ENCODE peak calls at places on chromosomes 13 and 19, in nine cellular contexts. Q is ovary, L is stomach, F is transverse colon, A is sigmoid colon, D is tibial nerve, I is suprapubic skin, H is A549, N is GM12878. P is an unnamed sample.

GRCh38 chr19:19259741-19260140 is 13.4 kb downstream of the TM6SF2 start:
- DNase-seq in Q (no peak), L (no peak), F (no peak), A (no peak), D (no peak), I (no peak), H (peak), N (no peak), P (no peak)

GRCh38 chr19:45693168-45693788 is 812 bp downstream of the QPCTL start:
- DNase-seq in Q (peak), L (peak), F (peak), A (peak), D (peak), I (peak), H (peak), N (no peak), P (peak)

GRCh38 chr19:1252818-1253513 is 4.6 kb downstream of the MIDN start:
- DNase-seq in Q (peak), L (peak), F (peak), A (peak), D (peak), I (peak), H (peak), N (no peak), P (peak)

GRCh38 chr13:99385940-99386339 is 78.7 kb upstream of the GPR183 start:
- DNase-seq in Q (no peak), L (no peak), F (no peak), A (no peak), D (no peak), I (no peak), H (no peak), N (no peak), P (no peak)

GRCh38 chr19:1045247-1045603 is 5.3 kb downstream of the ABCA7 start:
- DNase-seq in Q (no peak), L (peak), F (peak), A (no peak), D (no peak), I (no peak), H (peak), N (no peak), P (no peak)

GRCh38 chr19:1265611-1266115 is 3.5 kb upstream of the CIRBP start:
- DNase-seq in Q (no peak), L (no peak), F (peak), A (peak), D (no peak), I (peak), H (peak), N (no peak), P (no peak)

GRCh38 chr13:90403330-90404082 is 944.0 kb upstream of the MIR17HG start:
- DNase-seq in Q (no peak), L (no peak), F (no peak), A (no peak), D (no peak), I (no peak), H (no peak), N (no peak), P (no peak)

GRCh38 chr19:37537391-37537947 is 30.7 kb downstream of the ZNF793 start:
- DNase-seq in Q (no peak), L (no peak), F (no peak), A (no peak), D (no peak), I (no peak), H (no peak), N (no peak), P (no peak)

GRCh38 chr19:8445488-8446001 is 770 bp downstream of the HNRNPM start:
- DNase-seq in Q (peak), L (peak), F (peak), A (peak), D (peak), I (no peak), H (no peak), N (no peak), P (no peak)

GRCh38 chr13:95485045-95485517 is 67.4 kb upstream of the CLDN10 start:
- DNase-seq in Q (no peak), L (no peak), F (no peak), A (no peak), D (no peak), I (no peak), H (peak), N (no peak), P (no peak)

GRCh38 chr19:11435833-11436313 is 438 bp downstream of the PRKCSH start:
- DNase-seq in Q (no peak), L (no peak), F (peak), A (peak), D (no peak), I (no peak), H (no peak), N (no peak), P (no peak)

GRCh38 chr13:28324181-28324789 is 170.6 kb downstream of the FLT1 start:
- DNase-seq in Q (no peak), L (peak), F (peak), A (no peak), D (peak), I (no peak), H (peak), N (peak), P (no peak)

GRCh38 chr19:46716013-46716671 is 772 bp downstream of the PRKD2 start:
- DNase-seq in Q (no peak), L (peak), F (peak), A (peak), D (no peak), I (no peak), H (no peak), N (no peak), P (no peak)

GRCh38 chr19:54209748-54210494 is 9.3 kb downstream of the RPS9 start:
- DNase-seq in Q (peak), L (peak), F (peak), A (peak), D (peak), I (peak), H (peak), N (no peak), P (peak)

GRCh38 chr13:50357136-50357535 is 341.9 kb downstream of the KCNRG start:
- DNase-seq in Q (no peak), L (no peak), F (no peak), A (no peak), D (no peak), I (no peak), H (no peak), N (no peak), P (peak)

GRCh38 chr19:49396738-49397505 is 8.9 kb downstream of the KASH5 start:
- DNase-seq in Q (no peak), L (no peak), F (no peak), A (no peak), D (no peak), I (no peak), H (no peak), N (no peak), P (no peak)
- TF ChIP-seq CTCF in Q (no peak), L (no peak), F (no peak), A (no peak), D (no peak), I (no peak), H (no peak), N (no peak), P (no peak)

GRCh38 chr13:72145383-72145782 is 278.4 kb upstream of the DACH1 start:
- DNase-seq in Q (no peak), L (no peak), F (no peak), A (no peak), D (no peak), I (no peak), H (no peak), N (no peak), P (no peak)

GRCh38 chr13:72144625-72145024 is 277.6 kb upstream of the DACH1 start:
- DNase-seq in Q (no peak), L (no peak), F (no peak), A (no peak), D (no peak), I (no peak), H (no peak), N (no peak), P (no peak)

GRCh38 chr13:72139192-72139591 is 272.2 kb upstream of the DACH1 start:
- DNase-seq in Q (no peak), L (no peak), F (no peak), A (no peak), D (no peak), I (no peak), H (no peak), N (no peak), P (no peak)

GRCh38 chr13:72137782-72138181 is 270.8 kb upstream of the DACH1 start:
- DNase-seq in Q (no peak), L (no peak), F (no peak), A (no peak), D (no peak), I (no peak), H (no peak), N (no peak), P (no peak)

GRCh38 chr13:72141845-72142470 is 275.0 kb upstream of the DACH1 start:
- DNase-seq in Q (peak), L (no peak), F (no peak), A (no peak), D (no peak), I (no peak), H (no peak), N (no peak), P (no peak)
- TF ChIP-seq EP300 in Q (no peak), L (no peak), F (no peak), A (no peak), D (no peak), I (no peak), H (no peak), N (no peak), P (no peak)

GRCh38 chr13:41465965-41466364 is 8.6 kb downstream of the RGCC start:
- DNase-seq in Q (no peak), L (no peak), F (no peak), A (no peak), D (no peak), I (no peak), H (no peak), N (no peak), P (no peak)
- TF ChIP-seq POLR2A in Q (no peak), L (no peak), F (no peak), A (no peak), D (no peak), I (no peak), H (no peak), N (no peak), P (no peak)

GRCh38 chr19:14265285-14266036 is 59.5 kb upstream of the ADGRL1 start:
- DNase-seq in Q (no peak), L (no peak), F (no peak), A (no peak), D (no peak), I (no peak), H (no peak), N (no peak), P (no peak)
- TF ChIP-seq CTCF in Q (no peak), L (no peak), F (no peak), A (no peak), D (no peak), I (no peak), H (no peak), N (no peak), P (no peak)

GRCh38 chr13:101473458-101473857 is 21.0 kb downstream of the ITGBL1 start:
- DNase-seq in Q (no peak), L (no peak), F (no peak), A (no peak), D (no peak), I (no peak), H (no peak), N (no peak), P (no peak)

GRCh38 chr13:101475536-101475935 is 23.1 kb downstream of the ITGBL1 start:
- DNase-seq in Q (no peak), L (no peak), F (no peak), A (no peak), D (no peak), I (no peak), H (no peak), N (no peak), P (no peak)

GRCh38 chr13:101474419-101474957 is 22.0 kb downstream of the ITGBL1 start:
- DNase-seq in Q (no peak), L (no peak), F (no peak), A (no peak), D (peak), I (no peak), H (peak), N (no peak), P (no peak)
- TF ChIP-seq EP300 in Q (no peak), L (no peak), F (no peak), A (no peak), D (peak), I (no peak), H (no peak), N (no peak), P (no peak)

GRCh38 chr19:14070268-14071050 is 2.1 kb upstream of the MISP3 start:
- DNase-seq in Q (no peak), L (no peak), F (no peak), A (no peak), D (no peak), I (no peak), H (no peak), N (no peak), P (no peak)

GRCh38 chr19:14073925-14074838 is 1.6 kb downstream of the MISP3 start:
- DNase-seq in Q (no peak), L (peak), F (peak), A (peak), D (peak), I (no peak), H (no peak), N (no peak), P (no peak)

GRCh38 chr19:14078406-14078805 is 5.8 kb downstream of the MISP3 start:
- DNase-seq in Q (no peak), L (no peak), F (no peak), A (no peak), D (no peak), I (no peak), H (no peak), N (no peak), P (no peak)

GRCh38 chr19:14072535-14073231 is at the start of gene MISP3:
- DNase-seq in Q (no peak), L (peak), F (peak), A (peak), D (no peak), I (no peak), H (peak), N (no peak), P (no peak)

GRCh38 chr19:14073232-14073924 is 792 bp downstream of the MISP3 start:
- DNase-seq in Q (peak), L (peak), F (peak), A (peak), D (peak), I (no peak), H (peak), N (no peak), P (no peak)
- TF ChIP-seq POLR2A in Q (no peak), L (no peak), F (peak), A (no peak), D (peak), I (no peak), H (no peak), N (no peak), P (no peak)

DNA sequence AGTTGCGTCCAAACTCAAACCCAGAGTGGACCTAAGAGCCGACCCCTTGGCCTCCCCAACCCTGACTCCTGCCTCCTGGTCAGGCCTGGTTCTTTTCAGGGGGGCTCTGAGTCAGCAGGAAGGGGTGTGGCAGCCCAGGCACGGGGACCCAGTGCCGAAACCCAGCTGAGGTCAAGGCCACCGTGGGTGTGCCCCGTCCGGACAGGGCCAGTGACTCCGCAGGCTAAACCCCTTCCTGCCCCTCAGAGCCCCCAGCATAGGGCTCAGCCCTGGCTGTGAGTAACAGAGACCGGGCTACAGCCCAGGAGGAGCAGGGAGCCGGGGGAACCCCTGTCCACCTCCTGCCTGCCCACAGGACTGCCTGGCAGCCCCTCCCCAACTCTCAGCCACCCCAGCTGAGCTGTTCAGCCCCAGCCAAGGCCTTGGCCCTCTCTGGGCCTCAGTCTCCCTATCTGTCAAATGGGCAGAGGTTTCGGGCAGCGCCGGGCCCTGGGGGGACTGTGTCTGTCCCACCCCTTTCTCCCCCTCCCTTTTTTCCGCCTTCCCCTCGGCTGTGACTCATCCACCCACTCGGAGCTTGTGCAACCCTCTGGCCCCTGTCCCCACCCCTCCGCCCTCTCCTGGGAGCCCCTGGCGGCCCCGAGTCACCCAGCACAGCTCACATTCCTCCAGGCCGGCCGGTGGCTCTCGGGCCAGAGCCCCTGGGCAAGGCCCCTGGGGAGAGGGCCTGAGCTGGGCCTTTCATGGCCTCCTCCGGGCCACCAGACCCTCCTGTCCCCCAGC is 8.6 kb downstream of the ZBTB7A start:
- DNase-seq in Q (peak), L (peak), F (peak), A (peak), D (peak), I (peak), H (peak), N (no peak), P (peak)
- TF ChIP-seq CTCF in Q (no peak), L (no peak), F (peak), A (no peak), D (no peak), I (peak), H (no peak), N (no peak), P (peak)

P was measured in esophagus muscularis mucosa.